ENCODE peak calls at places on chromosome 9, in eight cellular contexts. F is cardiac fibroblast, E is lung, R is suprapubic skin, D is H1, B is GM10248, V is upper lobe of left lung, P is PC-9. X is an unnamed sample.
A peak's percentile ranks its signal among the peaks of the same experiment; 100 is the strongest.

GRCh38 chr9:76394896-76395244 is 644 bp upstream of the RFK start:
- DNase-seq in F (no peak), E (peak; percentile 58), R (peak; percentile 72), D (peak; percentile 57), B (peak; percentile 58), V (no peak), P (peak; percentile 69), X (no peak)

GRCh38 chr9:126836216-126836615 is 24.2 kb upstream of the ZBTB34 start:
- DNase-seq in F (no peak), E (no peak), R (no peak), D (no peak), B (no peak), V (no peak), P (no peak), X (no peak)

GRCh38 chr9:111284703-111285102 is 45.3 kb downstream of the OR2K2 start:
- DNase-seq in F (no peak), E (no peak), R (no peak), D (no peak), B (no peak), V (no peak), P (no peak), X (no peak)

GRCh38 chr9:16385590-16386578 is 484.6 kb downstream of the BNC2 start:
- DNase-seq in F (peak; percentile 89), E (no peak), R (no peak), D (no peak), B (no peak), V (no peak), P (peak; percentile 55), X (no peak)

GRCh38 chr9:3858961-3859360 is 333.2 kb upstream of the RFX3 start:
- DNase-seq in F (peak; percentile 64), E (no peak), R (no peak), D (no peak), B (no peak), V (no peak), P (peak; percentile 72), X (no peak)

GRCh38 chr9:70639853-70640814 is 225.7 kb upstream of the KLF9 start:
- DNase-seq in F (peak; percentile 82), E (no peak), R (no peak), D (no peak), B (no peak), V (no peak), P (no peak), X (no peak)

GRCh38 chr9:35729700-35730485 is 2.1 kb downstream of the TLN1 start:
- DNase-seq in F (peak; percentile 89), E (peak; percentile 73), R (no peak), D (no peak), B (no peak), V (no peak), P (peak; percentile 37), X (no peak)

GRCh38 chr9:91948423-91949292 is 1.4 kb downstream of the ROR2 start:
- DNase-seq in F (no peak), E (peak; percentile 35), R (peak; percentile 79), D (peak; percentile 81), B (peak; percentile 37), V (peak; percentile 89), P (no peak), X (no peak)

GRCh38 chr9:103625161-103625804 is 468.8 kb upstream of the SMC2 start:
- DNase-seq in F (no peak), E (no peak), R (no peak), D (no peak), B (no peak), V (no peak), P (no peak), X (no peak)

GRCh38 chr9:133974631-133975341 is 17.3 kb downstream of the VAV2 start:
- DNase-seq in F (no peak), E (no peak), R (no peak), D (no peak), B (no peak), V (no peak), P (no peak), X (peak; percentile 68)

GRCh38 chr9:74066605-74067004 is 430.5 kb upstream of the RORB start:
- DNase-seq in F (no peak), E (no peak), R (no peak), D (no peak), B (no peak), V (no peak), P (no peak), X (no peak)

GRCh38 chr9:3299872-3300271 is 225.9 kb downstream of the RFX3 start:
- DNase-seq in F (peak; percentile 9), E (no peak), R (no peak), D (no peak), B (peak; percentile 39), V (no peak), P (no peak), X (no peak)

GRCh38 chr9:3856592-3856991 is 330.8 kb upstream of the RFX3 start:
- DNase-seq in F (peak; percentile 33), E (no peak), R (no peak), D (no peak), B (no peak), V (no peak), P (no peak), X (no peak)

GRCh38 chr9:89046832-89047231 is 55.6 kb downstream of the S1PR3 start:
- DNase-seq in F (peak; percentile 66), E (no peak), R (no peak), D (no peak), B (no peak), V (no peak), P (no peak), X (no peak)

GRCh38 chr9:86563350-86563749 is 209.1 kb upstream of the TUT7 start:
- DNase-seq in F (peak; percentile 27), E (no peak), R (no peak), D (no peak), B (no peak), V (no peak), P (peak; percentile 77), X (no peak)

GRCh38 chr9:93127395-93127911 is 6.6 kb downstream of the NINJ1 start:
- DNase-seq in F (no peak), E (peak; percentile 62), R (peak; percentile 62), D (no peak), B (no peak), V (peak; percentile 81), P (no peak), X (peak; percentile 79)

GRCh38 chr9:127943011-127943662 is 5.5 kb upstream of the DPM2 start:
- DNase-seq in F (no peak), E (no peak), R (no peak), D (no peak), B (no peak), V (no peak), P (no peak), X (no peak)

DNA sequence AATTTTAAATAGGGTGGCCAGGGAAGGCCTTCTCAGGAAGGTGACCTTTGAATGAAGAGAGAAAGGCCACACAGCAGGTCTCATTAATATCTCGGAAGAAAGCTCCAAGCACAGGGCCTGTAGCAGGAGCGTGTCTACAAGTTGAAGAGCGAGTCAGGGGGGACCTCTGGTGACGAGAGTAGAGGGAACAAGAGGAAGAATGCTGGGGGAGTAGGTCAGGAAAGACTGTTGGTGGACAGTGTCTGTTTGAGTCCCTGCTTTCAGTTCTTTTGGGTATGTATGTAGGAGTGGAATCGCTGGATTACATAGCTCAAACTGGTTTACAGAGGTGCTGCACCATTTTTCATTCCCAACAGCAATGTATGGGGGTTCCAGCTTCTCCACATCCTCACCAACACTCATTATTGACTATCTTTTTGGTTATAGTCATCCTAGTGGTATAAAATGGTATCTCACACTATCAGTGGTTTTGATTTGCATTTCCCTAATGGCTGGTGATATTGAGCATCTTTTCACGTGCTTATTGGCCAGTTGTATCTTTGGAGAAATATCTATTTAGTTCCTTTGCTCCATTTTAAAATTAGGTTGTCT is 55.8 kb downstream of the NUP214 start:
- DNase-seq in F (no peak), E (no peak), R (no peak), D (no peak), B (no peak), V (no peak), P (no peak), X (no peak)
- TF ChIP-seq CTCF in F (no peak), E (no peak), R (no peak), D (peak; percentile 12), B (no peak), V (peak; percentile 26), P (peak; percentile 52), X (peak; percentile 53)

DNA sequence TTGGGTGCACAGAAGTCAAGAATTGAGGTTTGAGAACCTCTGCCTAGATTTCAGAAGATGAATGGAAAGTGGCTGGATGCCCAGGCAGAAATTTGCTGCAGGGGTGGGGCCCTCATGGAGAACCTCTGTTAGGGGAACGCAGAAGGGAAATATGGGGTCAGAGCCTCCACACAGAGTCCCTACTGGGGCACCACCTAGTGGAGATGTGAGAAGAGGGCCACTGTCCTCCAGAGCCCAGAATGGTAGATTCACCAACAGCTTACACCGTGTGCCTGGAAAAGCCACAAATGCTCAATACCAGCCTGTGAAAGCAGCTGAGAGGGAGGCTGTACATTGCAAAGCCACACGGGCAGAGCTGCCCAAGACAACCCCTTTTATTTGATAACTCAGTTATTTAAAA is 383.5 kb downstream of the TLE4 start:
- DNase-seq in F (peak; percentile 10), E (no peak), R (no peak), D (no peak), B (no peak), V (no peak), P (no peak), X (no peak)
- TF ChIP-seq CTCF in F (peak; percentile 35), E (peak; percentile 8), R (no peak), D (peak; percentile 32), B (peak; percentile 25), V (peak; percentile 27), P (no peak), X (peak; percentile 50)

DNA sequence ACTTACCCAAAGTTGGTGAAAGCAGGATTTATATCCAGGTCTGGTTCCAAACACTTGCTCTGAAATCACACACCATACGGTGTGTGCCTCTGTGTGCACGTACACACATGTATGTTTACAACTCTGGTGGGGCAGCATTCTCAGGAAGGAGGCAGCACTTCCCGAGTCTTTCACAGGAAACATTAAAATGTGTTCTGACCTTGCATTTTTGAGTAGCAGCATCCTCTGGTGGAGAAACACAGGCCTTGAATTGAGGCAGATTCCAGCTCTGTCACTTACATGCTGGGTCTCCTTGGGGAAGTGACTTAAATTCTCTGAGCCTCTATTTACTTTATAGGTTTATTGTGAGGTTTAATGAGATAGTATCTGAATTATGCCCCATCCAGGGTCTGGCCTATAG is 126.4 kb downstream of the RGS3 start:
- DNase-seq in F (peak; percentile 66), E (no peak), R (no peak), D (no peak), B (no peak), V (no peak), P (no peak), X (no peak)
- TF ChIP-seq CTCF in F (peak; percentile 72), E (peak; percentile 31), R (peak; percentile 51), D (peak; percentile 46), B (peak; percentile 28), V (peak; percentile 60), P (peak; percentile 51), X (peak; percentile 81)

DNA sequence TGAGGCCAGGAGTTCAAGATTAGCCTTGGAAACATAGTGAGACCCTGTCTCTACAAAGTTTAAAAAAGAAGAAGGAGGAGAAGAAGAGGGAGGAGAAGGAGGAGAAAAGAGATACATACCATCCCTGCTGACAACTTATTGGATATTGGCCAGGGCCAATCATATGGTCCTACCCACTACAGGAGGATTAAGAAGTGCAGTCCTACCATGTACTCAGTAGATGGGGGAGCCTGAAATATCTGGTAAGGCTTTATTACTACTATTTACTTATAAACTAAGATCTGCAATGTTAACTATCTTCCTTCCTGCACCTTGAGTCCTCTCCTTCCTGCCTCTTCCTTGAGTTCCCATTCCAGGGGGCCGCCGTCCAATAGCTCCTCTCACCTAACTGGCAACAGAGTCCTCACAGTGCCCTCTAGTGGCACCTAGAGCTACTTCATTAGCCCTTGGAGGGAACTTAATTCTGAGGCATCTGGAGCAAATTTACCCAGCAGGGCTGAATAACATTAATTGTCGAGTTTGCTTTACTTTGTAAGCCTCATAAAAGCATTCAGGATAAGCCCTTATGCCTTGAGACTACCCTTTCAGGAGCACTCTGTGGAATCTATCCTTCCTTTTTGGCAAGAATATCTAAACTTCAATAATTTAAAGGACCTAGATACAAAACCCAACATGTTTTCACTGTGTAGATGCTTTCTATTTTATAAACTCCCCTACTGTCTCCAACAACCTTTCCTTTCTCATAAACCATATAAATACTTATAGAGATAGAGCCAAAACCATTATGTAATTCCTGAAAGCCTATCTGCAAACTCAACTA is 39.1 kb upstream of the RANBP6 start:
- DNase-seq in F (peak; percentile 85), E (peak; percentile 55), R (peak; percentile 68), D (peak; percentile 82), B (peak; percentile 26), V (no peak), P (peak; percentile 35), X (no peak)
- TF ChIP-seq CTCF in F (peak; percentile 76), E (peak; percentile 56), R (peak; percentile 68), D (peak; percentile 82), B (peak; percentile 77), V (peak; percentile 59), P (peak; percentile 67), X (peak; percentile 84)